ENCODE peak calls at places on chromosomes 6 and 20, in nine cellular contexts. B, L, J, X, P, I, Z, V and F are unnamed samples.

GRCh38 chr6:89122625-89123024 is 4.8 kb upstream of the SRSF12 start:
- DNase-seq in B (no peak), L (no peak), J (peak), X (no peak), P (peak), I (peak), Z (peak), V (no peak), F (peak)

GRCh38 chr6:144737998-144738397 is 452.9 kb downstream of the UTRN start:
- DNase-seq in B (no peak), L (no peak), J (no peak), X (no peak), P (no peak), I (no peak), Z (no peak), V (no peak), F (no peak)

GRCh38 chr6:49958180-49958579 is 5.8 kb downstream of the DEFB114 start:
- DNase-seq in B (no peak), L (no peak), J (no peak), X (no peak), P (no peak), I (no peak), Z (no peak), V (no peak), F (no peak)

GRCh38 chr20:58233393-58233792 is 4.9 kb upstream of the ANKRD60 start:
- DNase-seq in B (no peak), L (no peak), J (no peak), X (no peak), P (no peak), I (no peak), Z (no peak), V (no peak), F (no peak)

GRCh38 chr6:26240157-26240980 is 124.6 kb upstream of the BTN3A2 start:
- DNase-seq in B (no peak), L (peak), J (peak), X (no peak), P (peak), I (peak), Z (peak), V (no peak), F (peak)

GRCh38 chr20:58392286-58392685 is 3.3 kb downstream of the VAPB start:
- DNase-seq in B (no peak), L (no peak), J (no peak), X (no peak), P (no peak), I (no peak), Z (no peak), V (no peak), F (no peak)

GRCh38 chr6:156652231-156652750 is 124.9 kb upstream of the ARID1B start:
- DNase-seq in B (no peak), L (no peak), J (peak), X (no peak), P (no peak), I (no peak), Z (no peak), V (no peak), F (no peak)

GRCh38 chr6:166307082-166307980 is 861 bp downstream of the PRR18 start:
- DNase-seq in B (no peak), L (no peak), J (peak), X (peak), P (no peak), I (no peak), Z (no peak), V (no peak), F (peak)

GRCh38 chr20:42024653-42025052 is 406.5 kb upstream of the CHD6 start:
- DNase-seq in B (no peak), L (no peak), J (no peak), X (peak), P (no peak), I (no peak), Z (no peak), V (no peak), F (no peak)

GRCh38 chr6:134544737-134545136 is 226.8 kb upstream of the SGK1 start:
- DNase-seq in B (no peak), L (no peak), J (no peak), X (no peak), P (no peak), I (no peak), Z (no peak), V (no peak), F (no peak)

GRCh38 chr6:142570221-142570671 is 268.4 kb downstream of the ADGRG6 start:
- DNase-seq in B (no peak), L (no peak), J (no peak), X (no peak), P (peak), I (peak), Z (peak), V (no peak), F (no peak)

DNA sequence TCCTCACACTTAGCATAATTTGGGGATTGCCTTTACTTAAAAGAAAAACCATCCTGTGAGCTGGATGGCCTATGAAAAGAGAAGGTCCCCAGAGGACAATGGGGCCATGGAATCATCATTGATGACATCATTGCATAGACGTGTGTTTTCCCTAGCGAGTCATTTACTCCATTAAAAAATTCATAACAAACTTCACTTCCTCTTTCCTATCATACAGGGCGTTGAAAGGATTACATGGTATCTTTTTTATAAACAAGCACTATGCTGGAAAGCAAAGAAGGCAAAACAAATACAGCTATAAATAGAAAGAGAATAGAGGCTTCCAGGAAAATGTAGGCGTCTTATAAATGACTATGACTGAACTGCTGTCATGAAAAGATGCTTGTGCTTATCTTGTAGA is 11.3 kb upstream of the COL12A1 start:
- DNase-seq in B (no peak), L (no peak), J (no peak), X (no peak), P (peak), I (peak), Z (peak), V (no peak), F (no peak)
- TF ChIP-seq CTCF in B (no peak), L (no peak), J (no peak), X (no peak), P (no peak), I (no peak), Z (no peak), V (no peak), F (no peak)

GRCh38 chr6:137625808-137626207 is 131.6 kb upstream of the OLIG3 start:
- DNase-seq in B (no peak), L (no peak), J (no peak), X (no peak), P (no peak), I (no peak), Z (no peak), V (no peak), F (no peak)
- TF ChIP-seq CTCF in B (no peak), L (no peak), J (no peak), X (no peak), P (no peak), I (no peak), Z (no peak), V (peak), F (no peak)

DNA sequence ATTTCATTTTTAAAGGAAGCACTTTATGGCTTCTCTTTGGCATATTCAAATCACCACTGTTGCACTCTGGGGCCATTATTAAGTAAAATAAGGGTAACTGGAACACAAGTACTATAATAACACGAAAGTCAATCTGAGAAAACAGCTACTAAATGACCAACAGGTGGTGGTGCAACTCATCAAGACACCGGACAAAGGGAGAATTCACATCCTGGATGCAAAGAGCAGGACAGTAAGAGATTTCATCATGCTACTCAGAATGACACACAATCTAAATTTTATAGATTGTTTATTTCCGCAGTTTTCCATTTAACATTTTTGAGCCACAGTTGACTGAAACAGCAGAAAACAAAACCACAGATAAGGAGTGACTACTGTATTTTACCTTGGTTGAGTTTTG is 27.6 kb upstream of the LY86 start:
- DNase-seq in B (no peak), L (no peak), J (no peak), X (no peak), P (no peak), I (no peak), Z (no peak), V (no peak), F (no peak)
- TF ChIP-seq CTCF in B (no peak), L (peak), J (peak), X (no peak), P (no peak), I (no peak), Z (no peak), V (no peak), F (no peak)

GRCh38 chr6:119343167-119343566 is 6.4 kb downstream of the MAN1A1 start:
- DNase-seq in B (no peak), L (no peak), J (no peak), X (no peak), P (no peak), I (no peak), Z (no peak), V (no peak), F (no peak)
- TF ChIP-seq CTCF in B (no peak), L (no peak), J (peak), X (no peak), P (no peak), I (no peak), Z (no peak), V (no peak), F (no peak)

GRCh38 chr20:19815553-19815991 is 57.5 kb downstream of the RIN2 start:
- DNase-seq in B (no peak), L (no peak), J (no peak), X (no peak), P (peak), I (peak), Z (peak), V (peak), F (no peak)

GRCh38 chr20:19813839-19814238 is 55.8 kb downstream of the RIN2 start:
- DNase-seq in B (no peak), L (no peak), J (no peak), X (no peak), P (no peak), I (peak), Z (peak), V (no peak), F (no peak)

GRCh38 chr20:19817017-19817416 is 59.0 kb downstream of the RIN2 start:
- DNase-seq in B (no peak), L (no peak), J (no peak), X (no peak), P (peak), I (peak), Z (peak), V (peak), F (no peak)

GRCh38 chr20:19814241-19814640 is 56.2 kb downstream of the RIN2 start:
- DNase-seq in B (no peak), L (no peak), J (no peak), X (no peak), P (no peak), I (peak), Z (no peak), V (no peak), F (no peak)

GRCh38 chr20:19816386-19816785 is 58.3 kb downstream of the RIN2 start:
- DNase-seq in B (no peak), L (no peak), J (no peak), X (no peak), P (no peak), I (peak), Z (no peak), V (no peak), F (no peak)
- TF ChIP-seq CTCF in B (no peak), L (no peak), J (no peak), X (no peak), P (no peak), I (no peak), Z (no peak), V (no peak), F (no peak)

GRCh38 chr6:140850438-140850837 is 1282.3 kb upstream of the GJE1 start:
- DNase-seq in B (no peak), L (no peak), J (no peak), X (no peak), P (peak), I (peak), Z (peak), V (no peak), F (no peak)
- TF ChIP-seq CTCF in B (no peak), L (no peak), J (no peak), X (no peak), P (no peak), I (no peak), Z (no peak), V (no peak), F (no peak)

DNA sequence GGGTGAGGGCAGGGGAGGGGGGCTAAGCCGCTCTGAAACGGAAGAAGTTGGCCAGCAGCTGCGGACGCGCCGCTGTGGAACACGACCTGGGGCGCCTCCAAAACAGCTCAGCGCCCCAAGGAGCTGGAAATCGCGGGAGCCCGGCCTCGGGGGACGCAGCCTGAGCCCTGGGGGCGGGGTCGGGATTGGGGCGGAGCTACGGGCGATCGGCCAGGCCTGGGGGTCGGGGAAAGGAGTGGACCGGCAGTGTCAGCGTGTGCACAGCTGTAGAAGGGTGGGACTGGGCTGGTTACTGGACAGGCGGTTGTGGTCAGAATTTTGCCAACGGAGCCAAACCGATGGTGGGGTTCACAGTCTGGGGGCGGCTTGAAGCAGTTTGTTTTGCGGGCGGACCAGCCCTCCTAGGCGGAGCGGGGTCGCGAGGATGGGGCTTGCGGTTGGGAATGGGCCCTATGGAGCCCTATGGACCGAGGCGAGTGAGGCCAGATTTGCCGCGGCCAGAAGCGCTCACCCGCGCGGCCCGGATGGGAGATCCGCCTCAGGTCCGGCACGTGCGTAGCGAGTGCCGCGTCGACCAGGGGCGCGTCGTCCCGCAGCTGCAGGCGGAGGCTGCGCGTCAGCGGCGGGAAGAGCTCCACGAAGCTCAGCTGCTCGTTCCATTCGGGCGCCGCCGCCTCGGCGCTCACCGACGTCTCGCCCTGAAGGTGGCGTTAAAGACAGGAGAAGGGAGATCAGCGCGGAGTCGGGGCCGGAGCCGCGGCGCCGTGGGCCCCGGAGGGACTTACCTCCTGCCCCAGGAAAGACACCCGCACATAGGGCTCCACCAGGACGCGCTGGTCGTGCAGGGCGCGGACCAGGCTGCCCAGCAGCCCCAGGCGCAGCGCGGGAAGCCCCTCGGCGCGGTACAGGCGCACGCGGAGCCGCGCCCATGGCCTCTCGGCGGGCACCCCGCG is 14.3 kb upstream of the SPAG4 start:
- DNase-seq in B (no peak), L (peak), J (peak), X (peak), P (peak), I (peak), Z (peak), V (no peak), F (peak)
- TF ChIP-seq CTCF in B (no peak), L (peak), J (peak), X (peak), P (peak), I (peak), Z (peak), V (peak), F (peak)

DNA sequence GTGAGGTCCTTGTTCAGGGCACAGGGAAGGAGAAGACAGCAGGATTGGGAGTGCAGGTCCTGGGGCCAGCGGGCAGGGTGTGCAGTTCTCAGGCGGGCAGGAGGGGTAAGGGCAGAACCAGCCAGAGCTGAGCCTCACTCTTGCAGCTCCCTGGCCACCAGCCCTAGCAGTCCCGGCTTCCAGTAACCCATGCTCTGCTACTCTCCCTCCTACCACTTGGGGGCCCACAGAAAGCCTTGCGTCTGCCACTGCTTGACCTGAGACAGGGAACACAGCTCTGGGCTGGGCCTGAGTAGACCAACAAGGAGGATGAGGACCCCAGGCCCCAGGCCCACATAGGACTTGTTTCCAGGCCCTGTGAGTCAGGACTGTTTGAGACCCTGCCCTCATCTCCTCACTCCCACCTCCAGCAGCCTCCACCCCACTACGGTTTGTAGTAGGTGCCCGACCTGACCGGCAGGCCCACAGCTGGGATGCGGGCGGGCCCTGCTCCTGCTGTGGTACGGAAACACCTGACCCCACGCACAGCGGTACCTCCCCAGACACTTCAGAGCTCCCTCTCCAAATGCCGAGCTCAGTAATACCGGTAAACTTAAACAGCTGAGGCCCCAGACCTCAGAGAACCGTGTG is 39.2 kb downstream of the KCNK5 start:
- DNase-seq in B (no peak), L (no peak), J (peak), X (peak), P (peak), I (no peak), Z (peak), V (no peak), F (peak)
- TF ChIP-seq CTCF in B (no peak), L (no peak), J (peak), X (peak), P (peak), I (peak), Z (peak), V (peak), F (peak)

GRCh38 chr6:116011520-116011919 is 49.2 kb downstream of the FRK start:
- DNase-seq in B (no peak), L (no peak), J (no peak), X (no peak), P (peak), I (no peak), Z (no peak), V (no peak), F (no peak)

GRCh38 chr6:116012966-116013365 is 47.7 kb downstream of the FRK start:
- DNase-seq in B (no peak), L (no peak), J (no peak), X (no peak), P (peak), I (no peak), Z (no peak), V (no peak), F (no peak)

GRCh38 chr6:116012471-116012949 is 48.2 kb downstream of the FRK start:
- DNase-seq in B (no peak), L (no peak), J (no peak), X (no peak), P (no peak), I (no peak), Z (peak), V (no peak), F (no peak)

GRCh38 chr6:116010400-116011095 is 50.1 kb downstream of the FRK start:
- DNase-seq in B (peak), L (peak), J (peak), X (peak), P (peak), I (peak), Z (peak), V (no peak), F (peak)

GRCh38 chr6:116011096-116011401 is 49.6 kb downstream of the FRK start:
- DNase-seq in B (no peak), L (no peak), J (no peak), X (no peak), P (peak), I (no peak), Z (no peak), V (no peak), F (no peak)
- TF ChIP-seq CTCF in B (no peak), L (peak), J (no peak), X (peak), P (no peak), I (no peak), Z (no peak), V (no peak), F (no peak)

GRCh38 chr6:33790910-33791309 is 2.0 kb upstream of the LEMD2 start:
- DNase-seq in B (no peak), L (no peak), J (no peak), X (no peak), P (no peak), I (no peak), Z (no peak), V (no peak), F (no peak)

GRCh38 chr6:33798343-33798848 is 5.4 kb downstream of the MLN start:
- DNase-seq in B (no peak), L (no peak), J (no peak), X (no peak), P (no peak), I (no peak), Z (no peak), V (no peak), F (no peak)

GRCh38 chr6:33792990-33793389 is 4.1 kb upstream of the LEMD2 start:
- DNase-seq in B (no peak), L (no peak), J (no peak), X (no peak), P (no peak), I (no peak), Z (no peak), V (no peak), F (no peak)

GRCh38 chr6:33797635-33798342 is 6.0 kb downstream of the MLN start:
- DNase-seq in B (no peak), L (no peak), J (no peak), X (no peak), P (no peak), I (no peak), Z (no peak), V (no peak), F (no peak)

DNA sequence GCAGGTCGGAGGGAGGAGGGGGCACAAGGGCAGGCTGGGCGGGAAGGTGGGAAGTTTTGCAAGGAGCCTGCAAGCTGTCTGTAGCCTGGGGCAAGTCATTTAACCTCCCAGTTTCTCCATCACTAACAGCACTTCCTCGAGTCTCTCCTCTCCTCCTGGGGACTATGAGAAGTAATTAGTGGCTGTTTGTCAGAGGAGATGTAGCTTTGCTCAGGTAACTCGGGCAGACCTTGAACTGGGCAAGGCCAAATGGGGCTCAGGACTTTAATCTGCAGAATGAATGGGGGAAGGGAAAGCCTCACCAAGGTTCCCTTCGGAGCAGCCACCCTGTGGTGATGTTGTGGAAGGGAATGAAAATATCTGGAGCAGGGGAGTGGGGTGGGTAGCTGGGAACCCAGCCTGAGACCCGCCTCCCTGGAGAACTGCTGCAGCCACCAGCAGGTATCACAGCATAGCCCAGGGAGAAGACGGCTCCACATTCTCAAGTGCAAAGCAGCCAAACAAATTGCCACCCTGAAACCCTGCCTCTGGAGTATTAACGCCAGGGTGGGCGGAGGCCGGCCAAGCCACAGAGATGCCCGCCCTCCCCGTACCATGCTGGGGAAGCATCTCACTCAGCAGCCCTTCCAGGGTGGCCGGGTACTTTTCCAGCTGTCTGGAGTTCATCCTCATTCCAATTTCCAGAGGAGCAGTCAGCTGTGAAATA is 6.1 kb upstream of the LEMD2 start:
- DNase-seq in B (no peak), L (no peak), J (no peak), X (no peak), P (no peak), I (no peak), Z (no peak), V (no peak), F (no peak)
- TF ChIP-seq CTCF in B (no peak), L (no peak), J (no peak), X (no peak), P (no peak), I (no peak), Z (no peak), V (no peak), F (no peak)